ENCODE peak calls at places on chromosomes 3 and 15, in four cellular contexts. E, J, V and X are unnamed samples.

GRCh38 chr3:170623524-170623923 is 37.6 kb upstream of the SLC7A14 start:
- DNase-seq in E (no peak), J (no peak), V (no peak), X (no peak)

GRCh38 chr3:80771085-80771484 is 990.4 kb downstream of the GBE1 start:
- DNase-seq in E (no peak), J (no peak), V (peak), X (peak)

GRCh38 chr3:109178701-109179100 is 42.2 kb downstream of the C3orf85 start:
- DNase-seq in E (no peak), J (no peak), V (no peak), X (no peak)

GRCh38 chr3:10263549-10264363 is 15.5 kb downstream of the TATDN2 start:
- DNase-seq in E (peak), J (peak), V (peak), X (peak)

GRCh38 chr15:60672400-60672799 is 193.5 kb upstream of the ICE2 start:
- DNase-seq in E (peak), J (no peak), V (no peak), X (no peak)

GRCh38 chr3:13040381-13041074 is 32.7 kb downstream of the IQSEC1 start:
- DNase-seq in E (peak), J (no peak), V (no peak), X (peak)

GRCh38 chr15:38202356-38202755 is 50.3 kb upstream of the SPRED1 start:
- DNase-seq in E (no peak), J (no peak), V (peak), X (no peak)

GRCh38 chr3:197021729-197022404 is 7.8 kb downstream of the MELTF start:
- DNase-seq in E (no peak), J (no peak), V (no peak), X (peak)

GRCh38 chr3:197367081-197367780 is 68.8 kb upstream of the DLG1 start:
- DNase-seq in E (peak), J (no peak), V (peak), X (peak)

GRCh38 chr15:48802867-48803266 is 8.0 kb downstream of the CEP152 start:
- DNase-seq in E (no peak), J (no peak), V (peak), X (no peak)

GRCh38 chr3:188348445-188349244 is 194.7 kb downstream of the LPP start:
- DNase-seq in E (no peak), J (peak), V (peak), X (no peak)

GRCh38 chr3:110752307-110752706 is 319.3 kb upstream of the NECTIN3 start:
- DNase-seq in E (no peak), J (no peak), V (no peak), X (no peak)

GRCh38 chr3:188331166-188331565 is 177.2 kb downstream of the LPP start:
- DNase-seq in E (no peak), J (no peak), V (no peak), X (no peak)

GRCh38 chr15:38029741-38030140 is 95.3 kb downstream of the TMCO5A start:
- DNase-seq in E (no peak), J (no peak), V (no peak), X (no peak)

GRCh38 chr3:134463676-134464611 is 21.8 kb downstream of the ANAPC13 start:
- DNase-seq in E (peak), J (no peak), V (peak), X (peak)

GRCh38 chr3:136752046-136752326 is 192 bp downstream of the STAG1 start:
- DNase-seq in E (peak), J (no peak), V (peak), X (peak)

GRCh38 chr3:30333903-30334302 is 272.5 kb upstream of the TGFBR2 start:
- DNase-seq in E (no peak), J (no peak), V (no peak), X (no peak)

GRCh38 chr3:159605776-159606175 is 382.9 kb upstream of the IL12A start:
- DNase-seq in E (no peak), J (no peak), V (no peak), X (no peak)

GRCh38 chr15:90192961-90193786 is 8.0 kb upstream of the SEMA4B start:
- DNase-seq in E (no peak), J (no peak), V (no peak), X (no peak)
- TF ChIP-seq EZH2phosphoT487 in E (no peak), J (no peak), V (no peak), X (no peak)

DNA sequence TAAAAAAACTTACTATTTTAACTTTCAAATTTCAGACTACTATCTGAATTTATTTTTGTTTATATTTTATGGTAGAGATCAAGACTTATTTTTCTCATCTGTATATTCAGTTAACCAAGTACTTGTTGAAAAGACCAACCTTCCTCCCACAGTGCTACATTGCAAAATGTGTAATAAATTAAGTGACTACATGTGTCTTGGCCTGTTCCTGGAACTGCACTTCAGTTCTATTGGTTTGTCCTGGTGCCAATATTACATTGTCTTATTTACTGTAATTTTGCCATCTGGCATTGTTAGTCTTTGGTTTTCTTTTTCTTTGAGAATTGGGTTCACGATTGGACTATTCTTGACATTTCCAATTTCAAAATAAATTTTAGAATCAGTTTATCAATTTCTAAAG is 138.4 kb upstream of the KCNMB2 start:
- DNase-seq in E (no peak), J (no peak), V (no peak), X (no peak)
- TF ChIP-seq EZH2phosphoT487 in E (no peak), J (no peak), V (no peak), X (no peak)

DNA sequence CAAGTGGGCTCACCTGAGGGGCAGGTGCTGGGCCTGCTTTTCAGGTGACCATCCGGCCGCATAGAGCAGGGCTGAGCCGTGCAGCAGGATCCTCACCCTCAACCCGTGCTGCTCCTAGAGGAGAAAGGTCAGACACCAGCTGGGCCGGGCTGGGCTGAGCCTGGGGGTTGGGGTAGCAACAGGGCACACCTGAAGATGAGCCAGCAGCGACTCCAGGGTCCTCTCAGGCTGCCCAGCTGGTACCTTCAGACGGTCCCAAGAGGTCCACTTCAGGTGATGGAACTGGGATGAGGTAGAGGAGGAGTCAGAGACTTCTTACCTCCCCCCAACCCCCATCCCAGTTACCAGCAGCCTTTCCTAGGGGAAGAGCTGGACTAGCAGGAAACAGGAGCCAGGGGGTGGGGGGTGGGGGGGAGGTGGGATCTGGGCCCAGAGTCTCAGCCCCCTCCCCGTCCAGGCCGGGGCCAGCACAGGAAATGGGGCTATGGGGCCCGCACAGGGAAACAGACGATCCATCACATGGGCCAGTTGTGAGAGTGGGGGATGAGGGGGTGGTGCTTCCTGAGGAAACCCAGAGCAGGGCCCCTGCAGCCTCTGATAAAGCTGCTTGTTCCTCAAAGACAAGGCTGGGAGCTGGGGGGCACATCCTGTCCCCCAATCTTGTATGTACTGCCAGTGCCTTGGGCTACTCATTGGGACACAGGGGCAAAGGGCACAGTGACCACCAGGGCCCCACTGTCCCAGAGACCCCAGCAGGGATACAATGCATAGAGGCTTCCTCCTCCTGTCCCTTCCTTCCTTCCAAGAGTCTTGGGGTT is 3.0 kb downstream of the INKA1 start:
- DNase-seq in E (no peak), J (no peak), V (peak), X (peak)
- TF ChIP-seq EZH2phosphoT487 in E (no peak), J (no peak), V (no peak), X (no peak)

GRCh38 chr3:26920579-26920978 is 298.0 kb downstream of the LRRC3B start:
- DNase-seq in E (peak), J (no peak), V (no peak), X (no peak)
- TF ChIP-seq EZH2phosphoT487 in E (no peak), J (no peak), V (no peak), X (no peak)

GRCh38 chr3:63576826-63577225 is 75.6 kb upstream of the SNTN start:
- DNase-seq in E (no peak), J (no peak), V (peak), X (no peak)
- TF ChIP-seq EZH2phosphoT487 in E (no peak), J (no peak), V (no peak), X (no peak)

GRCh38 chr15:44554934-44555723 is 18.2 kb downstream of the EIF3J start:
- DNase-seq in E (no peak), J (no peak), V (no peak), X (peak)
- TF ChIP-seq EZH2phosphoT487 in E (no peak), J (no peak), V (no peak), X (no peak)

GRCh38 chr3:119091936-119092677 is 53.9 kb upstream of the TEX55 start:
- DNase-seq in E (no peak), J (no peak), V (no peak), X (no peak)
- TF ChIP-seq EZH2phosphoT487 in E (no peak), J (no peak), V (no peak), X (no peak)

GRCh38 chr3:54899273-54899672 is 28.6 kb downstream of the LRTM1 start:
- DNase-seq in E (no peak), J (no peak), V (no peak), X (no peak)

GRCh38 chr3:54895613-54896012 is 32.2 kb downstream of the LRTM1 start:
- DNase-seq in E (no peak), J (no peak), V (no peak), X (no peak)

GRCh38 chr3:54892168-54892567 is 35.7 kb downstream of the LRTM1 start:
- DNase-seq in E (no peak), J (no peak), V (no peak), X (no peak)

GRCh38 chr3:54900954-54901591 is 26.8 kb downstream of the LRTM1 start:
- DNase-seq in E (no peak), J (no peak), V (no peak), X (no peak)

GRCh38 chr3:54897028-54897711 is 30.7 kb downstream of the LRTM1 start:
- DNase-seq in E (no peak), J (no peak), V (no peak), X (no peak)
- TF ChIP-seq EZH2phosphoT487 in E (no peak), J (no peak), V (no peak), X (no peak)